ENCODE peak calls at places on chromosome 5, in four cellular contexts. L is progenitor cell of endocrine pancreas, F is AG04450, S is transverse colon. R is an unnamed sample.

GRCh38 chr5:143946821-143947220 is 134.9 kb downstream of the HMHB1 start:
- DNase-seq in L (no peak), F (no peak), S (no peak), R (no peak)

GRCh38 chr5:146426853-146427618 is 20.1 kb upstream of the TCERG1 start:
- DNase-seq in L (no peak), F (no peak), S (no peak), R (no peak)

GRCh38 chr5:135476615-135477493 is 24.7 kb upstream of the TIFAB start:
- DNase-seq in L (no peak), F (no peak), S (no peak), R (no peak)

GRCh38 chr5:132474131-132474723 is 16.3 kb downstream of the IRF1 start:
- DNase-seq in L (no peak), F (no peak), S (peak; percentile 4), R (no peak)

GRCh38 chr5:131814990-131815389 is 18.2 kb upstream of the FNIP1 start:
- DNase-seq in L (no peak), F (peak; percentile 46), S (no peak), R (no peak)

GRCh38 chr5:55172051-55172899 is 702 bp downstream of the CDC20B start:
- DNase-seq in L (no peak), F (peak; percentile 36), S (peak; percentile 50), R (no peak)

GRCh38 chr5:3329427-3329826 is 266.2 kb upstream of the IRX1 start:
- DNase-seq in L (no peak), F (no peak), S (no peak), R (no peak)

GRCh38 chr5:72206994-72207393 is 99.7 kb downstream of the MAP1B start:
- DNase-seq in L (no peak), F (no peak), S (no peak), R (no peak)

DNA sequence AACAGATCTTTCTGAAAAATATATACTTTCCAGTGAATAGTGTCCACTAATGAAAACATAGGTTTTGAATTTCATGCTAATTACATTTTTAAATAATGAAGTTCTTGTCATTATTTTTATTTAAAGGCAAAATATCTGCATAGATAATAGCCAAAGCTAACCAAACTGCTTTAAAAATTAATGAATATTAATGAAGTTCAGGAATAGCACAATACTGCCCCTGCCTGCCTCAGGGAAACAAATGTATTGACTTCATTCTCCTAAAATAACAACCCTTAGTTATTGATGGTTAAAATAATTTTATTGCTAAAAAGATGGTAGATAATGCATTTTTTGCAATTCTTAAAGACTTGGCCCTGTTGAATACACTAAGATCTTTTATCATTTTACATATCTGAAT is 103.6 kb upstream of the SSBP2 start:
- DNase-seq in L (no peak), F (no peak), S (no peak), R (no peak)
- TF ChIP-seq CTCF in L (peak; percentile 23), F (peak; percentile 19), S (no peak), R (peak; percentile 71)

GRCh38 chr5:10110228-10110627 is 139.5 kb downstream of the ATPSCKMT start:
- DNase-seq in L (no peak), F (no peak), S (no peak), R (no peak)
- TF ChIP-seq CTCF in L (no peak), F (no peak), S (no peak), R (no peak)

DNA sequence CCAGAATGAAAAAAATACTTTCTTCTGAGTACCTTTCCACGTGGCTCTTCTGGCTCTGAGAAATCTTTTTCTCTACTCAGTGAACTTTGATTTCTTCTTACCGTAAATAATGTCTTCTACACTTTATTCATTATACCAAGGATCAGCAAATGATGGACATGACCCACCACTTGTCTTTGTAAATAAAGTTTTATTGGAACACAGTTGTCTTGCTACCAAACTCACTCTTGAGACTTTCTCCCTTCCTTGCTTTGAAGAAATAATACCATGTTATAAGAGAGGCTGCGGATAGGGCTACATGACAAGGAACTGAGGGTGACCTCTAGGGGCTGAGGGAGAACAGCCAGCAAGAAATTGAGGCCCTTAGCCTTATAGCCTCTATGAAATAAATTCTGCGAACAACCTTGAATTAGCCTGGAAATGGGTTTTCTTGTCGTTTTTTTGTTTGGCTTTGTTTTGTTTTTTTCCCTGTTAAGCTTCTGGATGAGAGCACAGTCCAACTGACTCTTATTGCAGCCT is 212.5 kb downstream of the COMMD10 start:
- DNase-seq in L (no peak), F (no peak), S (no peak), R (no peak)
- TF ChIP-seq CTCF in L (no peak), F (no peak), S (no peak), R (no peak)

GRCh38 chr5:73673161-73673591 is 47.2 kb downstream of the ARHGEF28 start:
- DNase-seq in L (no peak), F (peak; percentile 54), S (no peak), R (no peak)
- TF ChIP-seq CTCF in L (no peak), F (peak; percentile 24), S (no peak), R (no peak)

DNA sequence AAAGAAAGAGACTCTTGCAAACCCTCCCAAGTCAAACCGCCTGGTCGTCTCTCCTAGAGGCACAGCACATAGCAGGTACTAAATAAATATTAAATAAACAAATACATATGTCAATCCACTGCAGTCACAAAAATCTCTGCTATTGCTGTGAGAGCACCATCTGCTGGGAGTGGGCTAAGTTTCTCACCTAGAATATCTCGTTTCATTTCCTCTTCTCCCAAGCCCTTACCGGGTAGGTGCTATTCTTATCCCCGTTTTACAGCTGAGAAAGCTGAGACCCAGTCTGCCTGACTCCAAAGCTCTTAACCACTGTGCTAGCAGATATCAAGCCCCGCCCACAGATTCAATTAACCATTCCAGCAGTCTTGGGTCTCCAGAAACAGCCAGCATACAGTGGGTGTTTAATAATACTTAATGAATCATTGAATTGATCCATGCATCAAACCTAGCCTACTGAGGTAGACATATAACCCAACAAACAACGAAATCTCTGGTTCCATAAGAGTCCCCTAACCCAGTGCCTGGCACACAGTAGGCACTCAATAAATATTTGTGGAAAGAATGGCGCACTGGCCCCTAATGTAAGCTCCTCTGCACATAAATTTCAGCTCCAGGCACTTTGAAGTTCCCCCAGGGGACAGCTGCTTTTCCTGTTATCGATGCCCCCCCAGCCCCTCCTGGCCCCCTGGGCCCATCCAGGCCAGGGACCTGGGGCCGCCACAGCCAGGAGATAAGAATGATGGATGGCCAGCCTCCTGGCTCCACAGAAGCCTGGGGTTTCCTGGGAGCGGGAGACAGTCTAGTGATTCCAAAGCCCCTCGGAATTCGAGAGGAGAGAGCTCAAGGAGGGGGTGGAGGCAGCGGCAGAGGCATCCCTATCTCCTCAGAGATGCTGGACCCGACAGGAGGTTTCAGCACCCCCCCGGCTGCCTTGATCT is 98.1 kb upstream of the HAND1 start:
- DNase-seq in L (no peak), F (no peak), S (no peak), R (no peak)
- TF ChIP-seq CTCF in L (no peak), F (no peak), S (no peak), R (no peak)

GRCh38 chr5:111147502-111147901 is 55.4 kb downstream of the WDR36 start:
- DNase-seq in L (no peak), F (no peak), S (no peak), R (no peak)

GRCh38 chr5:111143910-111144309 is 51.8 kb downstream of the WDR36 start:
- DNase-seq in L (no peak), F (peak; percentile 8), S (no peak), R (no peak)

GRCh38 chr5:111142932-111143331 is 50.8 kb downstream of the WDR36 start:
- DNase-seq in L (no peak), F (no peak), S (no peak), R (no peak)

GRCh38 chr5:111146053-111146452 is 53.9 kb downstream of the WDR36 start:
- DNase-seq in L (no peak), F (no peak), S (no peak), R (no peak)

GRCh38 chr5:111144352-111144930 is 52.3 kb downstream of the WDR36 start:
- DNase-seq in L (no peak), F (no peak), S (no peak), R (no peak)
- TF ChIP-seq CTCF in L (no peak), F (no peak), S (no peak), R (no peak)

GRCh38 chr5:137201876-137202275 is 297.2 kb downstream of the SPOCK1 start:
- DNase-seq in L (no peak), F (no peak), S (no peak), R (no peak)
- TF ChIP-seq CTCF in L (no peak), F (peak; percentile 30), S (no peak), R (no peak)

DNA sequence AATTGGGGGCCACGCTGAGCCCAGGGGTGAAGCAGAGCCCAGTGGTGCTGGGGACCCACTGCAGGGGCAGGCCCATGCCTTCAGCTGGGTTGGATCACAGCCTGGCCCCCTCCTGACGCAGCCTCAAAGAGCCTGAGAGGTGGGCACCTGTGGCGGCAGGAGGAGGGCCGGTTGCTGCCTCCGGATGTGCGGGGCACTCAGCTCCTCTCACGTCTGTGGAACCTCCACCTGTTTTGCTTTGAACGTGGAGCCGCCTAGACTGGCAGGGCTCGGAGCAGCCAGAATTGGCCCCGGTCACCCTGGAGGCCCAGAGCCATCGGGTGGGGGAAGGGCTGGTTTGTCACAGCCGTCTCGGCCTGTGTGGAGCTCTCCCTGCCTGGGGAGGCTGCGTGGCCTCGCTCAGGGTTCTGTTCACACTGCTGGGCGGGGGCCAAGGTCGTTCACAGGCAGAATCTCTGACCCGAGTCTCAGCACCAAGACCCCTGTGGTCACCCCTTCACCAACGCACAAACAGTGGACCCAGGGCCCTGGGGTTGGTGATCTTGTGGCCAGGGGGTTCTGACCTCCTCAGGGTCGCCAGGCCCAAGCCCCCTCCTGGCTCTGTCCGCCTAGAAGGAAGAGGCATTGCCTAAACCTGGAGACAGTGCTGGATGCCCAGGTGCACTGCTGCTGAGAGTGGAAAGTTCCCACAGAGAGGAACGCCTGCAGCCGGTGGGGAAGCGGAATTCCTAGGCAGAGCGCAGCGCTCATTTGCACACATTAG is 9.2 kb upstream of the SLC9A3 start:
- DNase-seq in L (no peak), F (no peak), S (no peak), R (no peak)
- TF ChIP-seq CTCF in L (no peak), F (no peak), S (no peak), R (no peak)

R was measured in type B pancreatic cell.